ENCODE peak calls at places on chromosomes 13 and 19, in five cellular contexts. V is upper lobe of right lung, O is neural crest cell, D is MM.1S, G is AG10803. L is an unnamed sample.

GRCh38 chr13:25857830-25858229 is 194.0 kb downstream of the SHISA2 start:
- DNase-seq in O (no peak), G (no peak), D (no peak), V (no peak), L (no peak)

GRCh38 chr13:73672492-73672891 is 461.7 kb downstream of the KLF12 start:
- DNase-seq in D (no peak), V (no peak), G (no peak), O (no peak), L (no peak)

GRCh38 chr13:41645313-41645712 is 188.0 kb downstream of the RGCC start:
- DNase-seq in D (no peak), O (no peak), G (peak), V (no peak), L (peak)

GRCh38 chr13:114021464-114022308 is 47.8 kb upstream of the C13orf46 start:
- DNase-seq in V (no peak), D (no peak), G (no peak), O (no peak), L (no peak)

GRCh38 chr19:38676023-38676877 is 28.8 kb downstream of the ACTN4 start:
- DNase-seq in V (no peak), O (no peak), G (peak), D (no peak), L (no peak)

GRCh38 chr19:12628040-12629022 is 17.6 kb downstream of the ZNF791 start:
- DNase-seq in D (no peak), G (no peak), V (no peak), O (no peak), L (no peak)

GRCh38 chr19:45195764-45196163 is 17.2 kb downstream of the BLOC1S3 start:
- DNase-seq in G (peak), D (no peak), V (no peak), O (no peak), L (no peak)

GRCh38 chr19:2782357-2782935 is 627 bp downstream of the SGTA start:
- DNase-seq in D (peak), G (no peak), V (no peak), O (no peak), L (no peak)

GRCh38 chr19:46813570-46814358 is 25.4 kb upstream of the SLC1A5 start:
- DNase-seq in O (no peak), G (peak), V (peak), D (no peak), L (no peak)

GRCh38 chr13:28532226-28533048 is 37.5 kb upstream of the FLT1 start:
- DNase-seq in V (peak), D (no peak), G (no peak), O (peak), L (no peak)

GRCh38 chr19:40614595-40615411 is 13.6 kb downstream of the LTBP4 start:
- DNase-seq in V (peak), O (no peak), D (peak), G (peak), L (no peak)

GRCh38 chr19:5192568-5192967 is 148.0 kb downstream of the PTPRS start:
- DNase-seq in O (peak), D (no peak), G (no peak), V (no peak), L (no peak)

GRCh38 chr13:20702945-20703784 is at the start of gene IL17D:
- DNase-seq in G (no peak), O (peak), D (peak), V (peak), L (no peak)

GRCh38 chr13:86945596-86945995 is 725.6 kb upstream of the SLITRK5 start:
- DNase-seq in D (no peak), O (no peak), V (no peak), G (no peak), L (no peak)

GRCh38 chr13:104586010-104586746 is 1520.0 kb upstream of the SLC10A2 start:
- DNase-seq in V (no peak), O (no peak), D (no peak), G (no peak), L (peak)

GRCh38 chr13:41061914-41062837 is 867 bp downstream of the WBP4 start:
- DNase-seq in D (peak), G (peak), O (no peak), V (no peak), L (no peak)

GRCh38 chr19:44891016-44891882 is at the start of gene TOMM40:
- DNase-seq in G (no peak), V (no peak), D (no peak), O (peak), L (peak)

GRCh38 chr19:39963860-39964259 is 7.1 kb upstream of the PSMC4 start:
- DNase-seq in D (no peak), O (no peak), V (no peak), G (no peak), L (no peak)

GRCh38 chr19:15279326-15279904 is 47.2 kb upstream of the EPHX3 start:
- DNase-seq in V (no peak), D (no peak), O (no peak), G (no peak), L (no peak)

GRCh38 chr19:55418185-55418584 is 10.6 kb upstream of the UBE2S start:
- DNase-seq in D (peak), V (no peak), O (peak), G (peak), L (peak)

GRCh38 chr13:44393391-44393790 is 19.8 kb downstream of the SERP2 start:
- DNase-seq in V (no peak), O (no peak), D (no peak), G (no peak), L (peak)

GRCh38 chr13:93515267-93515666 is 288.7 kb downstream of the GPC6 start:
- DNase-seq in V (no peak), O (no peak), G (no peak), D (no peak), L (no peak)

GRCh38 chr19:50489461-50490011 is 12.9 kb upstream of the GARIN5A start:
- DNase-seq in G (no peak), V (peak), D (no peak), O (no peak), L (no peak)

GRCh38 chr13:59950201-59950730 is 213.5 kb downstream of the DIAPH3 start:
- DNase-seq in D (no peak), O (no peak), V (no peak), G (peak), L (peak)

GRCh38 chr13:50037788-50038187 is 22.5 kb downstream of the KCNRG start:
- DNase-seq in V (no peak), G (no peak), D (no peak), O (no peak), L (no peak)

GRCh38 chr19:5232798-5233505 is 107.7 kb downstream of the PTPRS start:
- DNase-seq in D (no peak), G (no peak), V (no peak), O (no peak), L (no peak)

GRCh38 chr13:106038752-106039151 is 496.7 kb downstream of the EFNB2 start:
- DNase-seq in V (no peak), D (no peak), G (peak), O (no peak), L (peak)

GRCh38 chr19:43534811-43535761 is 2.1 kb downstream of the ZNF575 start:
- DNase-seq in D (no peak), G (peak), V (peak), O (peak), L (no peak)

GRCh38 chr13:34939771-34940170 is 2.3 kb upstream of the NBEA start:
- DNase-seq in O (no peak), G (no peak), V (no peak), D (no peak), L (no peak)

GRCh38 chr13:49374585-49375290 is 69.1 kb downstream of the CAB39L start:
- DNase-seq in O (no peak), D (no peak), V (no peak), G (peak), L (peak)

GRCh38 chr13:34672631-34673030 is 269.4 kb upstream of the NBEA start:
- DNase-seq in V (no peak), O (no peak), D (no peak), G (no peak), L (no peak)

GRCh38 chr19:43624933-43625332 is 5.5 kb upstream of the ZNF428 start:
- DNase-seq in O (no peak), V (peak), G (no peak), D (peak), L (no peak)

GRCh38 chr19:4575267-4575793 is 15.8 kb upstream of the SEMA6B start:
- DNase-seq in V (no peak), G (peak), D (no peak), O (peak), L (peak)

GRCh38 chr19:41339936-41340335 is 13.8 kb downstream of the TGFB1 start:
- DNase-seq in V (no peak), O (no peak), D (no peak), G (peak), L (no peak)

GRCh38 chr13:66532146-66532545 is 698.0 kb downstream of the PCDH9 start:
- DNase-seq in D (no peak), O (no peak), V (no peak), G (peak), L (no peak)

GRCh38 chr19:37506387-37507166 is at the start of gene ZNF793:
- DNase-seq in D (no peak), O (peak), V (peak), G (peak), L (peak)

GRCh38 chr19:32166238-32166637 is 179.2 kb upstream of the ZNF507 start:
- DNase-seq in G (no peak), V (no peak), D (no peak), O (no peak), L (no peak)

GRCh38 chr19:33638167-33639033 is 16.6 kb downstream of the CHST8 start:
- DNase-seq in G (no peak), D (no peak), V (peak), O (no peak), L (no peak)

GRCh38 chr19:18339703-18340102 is 695 bp upstream of the PGPEP1 start:
- DNase-seq in O (no peak), D (peak), V (no peak), G (no peak), L (no peak)
- TF ChIP-seq CTCF in O (peak), D (peak), V (no peak), G (peak), L (peak)

GRCh38 chr19:48752511-48753365 is at the start of gene FUT1:
- DNase-seq in G (peak), D (peak), V (peak), O (no peak), L (no peak)
- TF ChIP-seq CTCF in G (no peak), D (no peak), V (no peak), O (peak), L (no peak)

GRCh38 chr13:23901365-23901764 is 4.1 kb upstream of the C1QTNF9B start:
- DNase-seq in D (no peak), V (no peak), O (no peak), G (no peak), L (no peak)

GRCh38 chr13:23903906-23904280 is 6.6 kb upstream of the C1QTNF9B start:
- DNase-seq in O (no peak), G (no peak), V (no peak), D (no peak), L (no peak)

GRCh38 chr13:23898101-23898500 is 799 bp upstream of the C1QTNF9B start:
- DNase-seq in V (no peak), D (no peak), O (no peak), G (peak), L (no peak)

GRCh38 chr13:23902975-23903905 is 5.9 kb upstream of the C1QTNF9B start:
- DNase-seq in V (peak), D (no peak), O (no peak), G (no peak), L (no peak)

DNA sequence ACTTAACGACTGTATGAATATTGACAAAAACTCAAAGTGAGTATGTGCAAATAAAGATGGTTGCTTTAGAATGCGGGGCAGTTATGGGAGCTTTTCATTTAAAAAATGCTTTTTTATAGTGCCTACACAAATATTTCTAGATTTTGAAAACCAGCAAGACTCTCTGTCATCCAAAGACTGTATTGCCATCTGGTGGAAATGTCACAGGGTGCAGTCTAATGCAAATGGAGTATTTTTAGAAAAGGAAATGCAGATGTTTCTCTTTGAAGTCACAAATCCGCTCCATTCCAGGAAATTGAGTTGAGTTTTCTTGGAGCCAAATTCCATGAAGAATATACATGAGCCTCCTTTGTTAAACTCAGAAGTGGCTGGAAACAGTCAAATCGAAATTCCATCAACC is 2.3 kb upstream of the C1QTNF9B start:
- DNase-seq in V (no peak), G (peak), D (peak), O (peak), L (no peak)
- TF ChIP-seq CTCF in V (peak), G (peak), D (peak), O (peak), L (peak)

GRCh38 chr13:81379183-81379582 is 1038.3 kb upstream of the SPRY2 start:
- DNase-seq in V (no peak), O (no peak), G (no peak), D (no peak), L (no peak)
- TF ChIP-seq CTCF in V (no peak), O (peak), G (no peak), D (no peak), L (no peak)

GRCh38 chr13:101149735-101150380 is 266.4 kb downstream of the NALCN start:
- DNase-seq in G (peak), O (no peak), V (no peak), D (no peak), L (no peak)
- TF ChIP-seq CTCF in G (peak), O (peak), V (peak), D (peak), L (peak)

GRCh38 chr13:33285420-33286124 is at the start of gene STARD13:
- DNase-seq in G (peak), V (peak), O (peak), D (peak), L (peak)
- TF ChIP-seq CTCF in G (peak), V (peak), O (peak), D (no peak), L (peak)

DNA sequence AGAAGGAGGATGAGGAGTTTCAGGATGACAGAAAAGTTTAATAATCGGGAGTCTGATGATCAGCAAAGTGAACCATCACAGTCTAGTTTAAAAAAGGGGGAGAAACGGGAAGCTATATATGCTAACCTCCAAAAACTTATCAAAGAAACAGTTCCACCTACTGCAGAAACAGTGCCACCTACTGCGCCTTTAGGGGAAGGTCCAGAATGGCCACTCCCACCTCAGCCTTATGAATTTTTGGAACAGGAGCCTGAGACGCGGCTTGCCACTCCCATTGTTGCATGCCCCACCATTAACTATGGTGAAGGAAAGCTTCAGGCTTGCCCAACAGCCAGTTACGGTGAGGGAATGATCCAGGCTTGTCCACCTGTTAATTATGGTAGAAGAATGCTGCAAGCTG is 929.0 kb downstream of the SLITRK6 start:
- DNase-seq in G (no peak), D (peak), O (no peak), V (no peak), L (no peak)
- TF ChIP-seq CTCF in G (no peak), D (peak), O (peak), V (no peak), L (no peak)

GRCh38 chr13:82305588-82305987 is 1576.7 kb downstream of the SLITRK1 start:
- DNase-seq in O (no peak), V (no peak), D (no peak), G (no peak), L (no peak)
- TF ChIP-seq CTCF in O (no peak), V (no peak), D (no peak), G (no peak), L (no peak)

L was measured in kidney epithelial cell.